ENCODE peak calls at places on chromosome 13, in four cellular contexts. A is RWPE1, Q is right cardiac atrium, X is left lung. O is an unnamed sample.

GRCh38 chr13:80215368-80215767 is 125.6 kb downstream of the SPRY2 start:
- DNase-seq in X (no peak), A (no peak), Q (no peak), O (no peak)

GRCh38 chr13:34900288-34900739 is 41.8 kb upstream of the NBEA start:
- DNase-seq in A (no peak), Q (no peak), X (no peak), O (no peak)

GRCh38 chr13:51998723-51999471 is 12.4 kb downstream of the ATP7B start:
- DNase-seq in A (no peak), X (no peak), Q (no peak), O (no peak)

GRCh38 chr13:93670858-93671257 is 444.3 kb downstream of the GPC6 start:
- DNase-seq in X (no peak), A (no peak), Q (no peak), O (no peak)

GRCh38 chr13:25192936-25193335 is 20.8 kb upstream of the AMER2 start:
- DNase-seq in A (no peak), X (no peak), Q (no peak), O (peak)

GRCh38 chr13:44768233-44768632 is 192.1 kb upstream of the TSC22D1 start:
- DNase-seq in Q (no peak), A (no peak), X (no peak), O (no peak)

GRCh38 chr13:27097691-27098090 is 73.9 kb downstream of the USP12 start:
- DNase-seq in X (no peak), Q (no peak), A (no peak), O (no peak)

GRCh38 chr13:65965496-65965895 is 1264.6 kb downstream of the PCDH9 start:
- DNase-seq in Q (no peak), A (no peak), X (no peak), O (no peak)

GRCh38 chr13:46265292-46265691 is 53.6 kb downstream of the LRRC63 start:
- DNase-seq in Q (no peak), A (no peak), X (no peak), O (no peak)

GRCh38 chr13:35144496-35144895 is 202.4 kb downstream of the NBEA start:
- DNase-seq in X (no peak), Q (no peak), A (no peak), O (no peak)

GRCh38 chr13:84563611-84564010 is 681.3 kb upstream of the SLITRK1 start:
- DNase-seq in Q (no peak), A (no peak), X (no peak), O (no peak)

GRCh38 chr13:70310720-70311119 is 202.5 kb upstream of the KLHL1 start:
- DNase-seq in Q (no peak), X (no peak), A (peak), O (no peak)

GRCh38 chr13:87120476-87120875 is 550.7 kb upstream of the SLITRK5 start:
- DNase-seq in A (no peak), X (no peak), Q (no peak), O (no peak)

GRCh38 chr13:105139380-105140285 is 1395.8 kb downstream of the EFNB2 start:
- DNase-seq in A (no peak), Q (peak), X (peak), O (peak)

GRCh38 chr13:41311607-41312500 is 787 bp downstream of the NAA16 start:
- DNase-seq in Q (peak), X (peak), A (peak), O (peak)

GRCh38 chr13:112103971-112104872 is 37.3 kb downstream of the SOX1 start:
- DNase-seq in X (no peak), Q (no peak), A (no peak), O (peak)

GRCh38 chr13:110799246-110800236 is 86.0 kb downstream of the ING1 start:
- DNase-seq in Q (peak), A (no peak), X (peak), O (no peak)

GRCh38 chr13:69619651-69620050 is 488.0 kb upstream of the ATXN8OS start:
- DNase-seq in Q (no peak), A (no peak), X (no peak), O (no peak)

GRCh38 chr13:93740334-93740733 is 513.7 kb downstream of the GPC6 start:
- DNase-seq in A (no peak), X (no peak), Q (no peak), O (no peak)

GRCh38 chr13:80334582-80335260 is 6.2 kb downstream of the SPRY2 start:
- DNase-seq in A (no peak), Q (no peak), X (no peak), O (no peak)

GRCh38 chr13:77040076-77040475 is 13.1 kb upstream of the FBXL3 start:
- DNase-seq in Q (no peak), A (no peak), X (no peak), O (no peak)

GRCh38 chr13:43159007-43159406 is 135.6 kb downstream of the DNAJC15 start:
- DNase-seq in X (no peak), Q (no peak), A (peak), O (no peak)

GRCh38 chr13:48398450-48399095 is 14.3 kb downstream of the LPAR6 start:
- DNase-seq in Q (no peak), X (no peak), A (no peak), O (no peak)

GRCh38 chr13:19151581-19152263 is 29.9 kb downstream of the TUBA3C start:
- DNase-seq in A (no peak), Q (no peak), X (no peak), O (no peak)

GRCh38 chr13:98509271-98510155 is 67.4 kb downstream of the STK24 start:
- DNase-seq in Q (peak), A (peak), X (peak), O (no peak)

GRCh38 chr13:94711561-94712286 is 621 bp downstream of the SOX21 start:
- DNase-seq in A (peak), Q (no peak), X (no peak), O (no peak)

GRCh38 chr13:74290324-74290773 is 156.1 kb upstream of the KLF12 start:
- DNase-seq in X (no peak), A (peak), Q (no peak), O (no peak)

GRCh38 chr13:26186995-26187394 is 35.1 kb downstream of the RNF6 start:
- DNase-seq in Q (no peak), A (no peak), X (no peak), O (no peak)

GRCh38 chr13:99704390-99704789 is 203.1 kb downstream of the TM9SF2 start:
- DNase-seq in Q (no peak), X (no peak), A (no peak), O (no peak)

GRCh38 chr13:65892859-65893258 is 1337.3 kb downstream of the PCDH9 start:
- DNase-seq in Q (no peak), X (no peak), A (no peak), O (no peak)

GRCh38 chr13:48896312-48896711 is 79.4 kb upstream of the FNDC3A start:
- DNase-seq in X (no peak), Q (no peak), A (peak), O (no peak)

GRCh38 chr13:42380420-42381164 is 108.6 kb downstream of the AKAP11 start:
- DNase-seq in X (no peak), A (no peak), Q (no peak), O (no peak)

GRCh38 chr13:67515895-67516294 is 285.8 kb upstream of the PCDH9 start:
- DNase-seq in Q (no peak), X (no peak), A (peak), O (no peak)

GRCh38 chr13:43472344-43472743 is 314.4 kb downstream of the ENOX1 start:
- DNase-seq in Q (no peak), X (no peak), A (no peak), O (peak)

GRCh38 chr13:40235160-40235796 is 431.2 kb downstream of the FOXO1 start:
- DNase-seq in Q (no peak), A (no peak), X (no peak), O (no peak)

GRCh38 chr13:67630640-67631039 is 400.5 kb upstream of the PCDH9 start:
- DNase-seq in A (no peak), X (no peak), Q (no peak), O (no peak)

GRCh38 chr13:110265682-110266430 is 41.1 kb downstream of the COL4A1 start:
- DNase-seq in A (no peak), X (no peak), Q (peak), O (no peak)

GRCh38 chr13:73158851-73159250 is 100.0 kb downstream of the KLF5 start:
- DNase-seq in A (no peak), Q (no peak), X (no peak), O (no peak)

GRCh38 chr13:39811051-39811450 is 155.6 kb downstream of the COG6 start:
- DNase-seq in A (no peak), Q (no peak), X (no peak), O (no peak)

GRCh38 chr13:60012503-60012902 is 151.2 kb downstream of the DIAPH3 start:
- DNase-seq in Q (no peak), A (peak), X (peak), O (no peak)

GRCh38 chr13:60013166-60013565 is 150.6 kb downstream of the DIAPH3 start:
- DNase-seq in A (no peak), Q (no peak), X (no peak), O (no peak)

DNA sequence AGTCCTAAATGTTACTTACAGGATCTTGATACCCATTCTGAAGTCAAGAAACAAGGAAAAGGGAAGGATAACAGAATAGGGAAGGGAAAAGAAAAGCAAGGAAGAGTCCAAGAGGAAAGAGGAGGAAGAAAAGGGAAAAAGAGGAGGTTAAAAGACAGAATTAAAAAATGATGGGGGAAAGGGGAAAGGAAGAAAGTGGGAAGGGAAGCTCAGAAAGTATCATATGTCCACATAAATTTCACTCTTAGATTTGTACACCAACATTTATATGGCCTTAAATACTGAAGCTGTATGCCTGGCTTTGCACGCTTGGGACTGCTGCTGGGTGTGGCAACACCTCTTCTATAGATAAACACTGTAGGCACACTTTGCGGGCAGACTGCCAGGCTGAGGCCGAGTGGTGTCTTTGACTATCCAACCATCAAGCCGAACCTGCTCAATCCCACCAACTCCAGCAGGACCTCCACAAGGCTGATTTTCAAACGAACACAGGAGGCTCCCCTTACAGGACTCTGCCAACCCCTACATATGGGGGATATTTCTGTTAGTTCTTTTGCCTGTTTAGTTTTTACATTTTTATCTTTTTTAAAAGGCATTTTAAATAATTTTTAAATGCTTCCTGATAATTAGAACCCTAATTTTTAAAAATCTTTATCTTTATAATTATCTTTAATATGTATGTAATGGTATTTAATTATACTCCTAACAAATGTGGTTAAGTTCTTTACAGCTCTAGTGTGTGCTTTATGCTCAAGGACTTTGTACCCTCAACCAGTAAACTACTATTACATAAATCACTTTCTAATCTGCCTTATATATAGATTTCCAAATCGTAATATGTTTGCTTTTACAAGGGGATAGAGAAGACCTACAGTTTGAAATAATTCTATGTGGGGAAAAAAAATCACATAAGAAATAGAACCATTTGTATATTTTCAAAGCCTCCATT is 154.2 kb downstream of the DIAPH3 start:
- DNase-seq in X (peak), A (no peak), Q (no peak), O (no peak)
- H3K27ac ChIP-seq in X (no peak), A (no peak), Q (no peak), O (no peak)

GRCh38 chr13:33676700-33677048 is 141.3 kb upstream of the RFC3 start:
- DNase-seq in Q (peak), A (no peak), X (peak), O (peak)
- H3K27ac ChIP-seq in Q (peak), A (no peak), X (peak), O (no peak)

GRCh38 chr13:91328726-91329125 is 18.8 kb upstream of the MIR17HG start:
- DNase-seq in Q (no peak), A (no peak), X (no peak), O (no peak)

GRCh38 chr13:91326156-91326555 is 21.3 kb upstream of the MIR17HG start:
- DNase-seq in A (no peak), Q (no peak), X (no peak), O (no peak)

GRCh38 chr13:91331047-91331915 is 16.2 kb upstream of the MIR17HG start:
- DNase-seq in X (no peak), A (no peak), Q (no peak), O (no peak)

GRCh38 chr13:91329736-91330135 is 17.8 kb upstream of the MIR17HG start:
- DNase-seq in A (no peak), Q (no peak), X (no peak), O (no peak)
- H3K27ac ChIP-seq in A (no peak), Q (no peak), X (no peak), O (no peak)

GRCh38 chr13:75566658-75567057 is 17.1 kb downstream of the UCHL3 start:
- DNase-seq in Q (no peak), X (no peak), A (no peak), O (no peak)

GRCh38 chr13:75569576-75569975 is 20.0 kb downstream of the UCHL3 start:
- DNase-seq in X (no peak), Q (no peak), A (no peak), O (no peak)
- H3K27ac ChIP-seq in X (no peak), Q (no peak), A (no peak), O (no peak)

DNA sequence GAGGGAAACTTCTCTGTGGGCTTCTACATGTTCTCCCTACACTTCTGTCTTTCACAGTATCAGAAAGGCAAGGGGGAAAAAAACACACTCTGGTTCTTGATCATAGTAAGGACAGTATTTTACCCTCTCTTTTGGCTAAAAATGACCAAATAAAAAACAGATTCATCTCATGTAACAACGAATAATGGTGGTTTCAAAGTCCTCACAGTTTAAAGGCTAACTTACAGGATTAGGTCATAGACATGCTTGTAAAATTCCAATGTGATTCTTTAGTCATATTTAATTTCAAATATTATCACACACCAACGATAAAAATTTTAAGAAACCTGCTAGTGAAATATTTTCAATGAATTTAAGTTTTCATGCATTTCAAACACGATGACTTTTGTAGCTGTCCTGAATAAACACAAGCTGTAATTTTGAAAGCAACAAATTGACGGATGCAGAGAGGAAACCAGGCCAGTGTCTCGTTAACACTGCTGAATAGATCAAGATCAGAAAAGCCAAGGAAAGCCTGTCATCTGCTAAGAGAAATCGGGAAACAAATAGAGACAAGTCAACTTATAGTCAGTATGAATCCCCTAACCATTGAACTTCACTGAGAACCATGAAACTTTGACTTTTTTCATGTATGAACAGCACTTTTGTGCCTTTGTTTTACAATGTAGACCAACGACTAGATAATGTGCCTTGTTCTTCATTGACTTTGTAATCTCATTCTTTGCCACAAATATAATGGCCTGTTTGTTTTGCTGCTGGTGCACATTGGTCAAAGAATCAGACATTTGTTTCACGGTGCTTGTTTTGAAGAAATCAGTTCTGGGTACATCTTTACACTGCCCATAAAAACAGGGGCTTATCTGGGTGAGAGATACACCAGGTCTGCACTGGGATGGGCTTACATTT is 22.0 kb downstream of the MBNL2 start:
- DNase-seq in A (no peak), Q (no peak), X (no peak), O (no peak)
- H3K27ac ChIP-seq in A (no peak), Q (no peak), X (peak), O (peak)

GRCh38 chr13:113918981-113919646 is 54.8 kb downstream of the C13orf46 start:
- DNase-seq in X (no peak), Q (no peak), A (no peak), O (no peak)

GRCh38 chr13:113917096-113917495 is 53.2 kb upstream of the GAS6 start:
- DNase-seq in X (no peak), Q (no peak), A (no peak), O (no peak)

GRCh38 chr13:113917523-113918371 is 53.9 kb upstream of the GAS6 start:
- DNase-seq in Q (no peak), A (no peak), X (no peak), O (no peak)

GRCh38 chr13:113919761-113920160 is 54.1 kb downstream of the C13orf46 start:
- DNase-seq in Q (no peak), X (no peak), A (no peak), O (no peak)

GRCh38 chr13:113918580-113918979 is 54.7 kb upstream of the GAS6 start:
- DNase-seq in X (no peak), A (no peak), Q (no peak), O (no peak)
- H3K27ac ChIP-seq in X (no peak), A (no peak), Q (no peak), O (no peak)

GRCh38 chr13:107185889-107186288 is 618.0 kb upstream of the ARGLU1 start:
- DNase-seq in A (peak), Q (no peak), X (no peak), O (no peak)
- H3K27ac ChIP-seq in A (no peak), Q (no peak), X (no peak), O (no peak)

GRCh38 chr13:114111577-114111976 is 20.8 kb downstream of the RASA3 start:
- DNase-seq in Q (no peak), A (no peak), X (peak), O (no peak)
- H3K27ac ChIP-seq in Q (no peak), A (peak), X (no peak), O (no peak)

GRCh38 chr13:23146811-23147245 is 34.0 kb upstream of the SGCG start:
- DNase-seq in Q (no peak), X (no peak), A (no peak), O (no peak)
- H3K27ac ChIP-seq in Q (no peak), X (peak), A (peak), O (no peak)

GRCh38 chr13:24052547-24052981 is 108.0 kb upstream of the SPATA13 start:
- DNase-seq in Q (no peak), X (no peak), A (no peak), O (no peak)
- H3K27ac ChIP-seq in Q (no peak), X (peak), A (no peak), O (peak)